ENCODE peak calls at places on chromosomes 11 and 22, in four cellular contexts. D, Z, J and X are unnamed samples.

GRCh38 chr11:60809691-60810090 is 24.6 kb downstream of the MS4A10 start:
- DNase-seq in D (no peak), Z (peak; percentile 56), J (peak; percentile 10), X (no peak)

GRCh38 chr11:86459682-86460460 is 85.2 kb downstream of the CCDC81 start:
- DNase-seq in J (peak; percentile 78), D (no peak), Z (peak; percentile 87), X (peak; percentile 82)

GRCh38 chr22:26712158-26712557 is 54.8 kb downstream of the MIAT start:
- DNase-seq in Z (no peak), J (no peak), D (no peak), X (no peak)

GRCh38 chr11:117226388-117227385 is 5.2 kb downstream of the PCSK7 start:
- DNase-seq in D (no peak), Z (no peak), J (peak; percentile 85), X (peak; percentile 61)

GRCh38 chr22:26324150-26324549 is 104.9 kb upstream of the ASPHD2 start:
- DNase-seq in D (no peak), J (no peak), Z (no peak), X (no peak)

GRCh38 chr22:39388261-39389011 is 11.1 kb upstream of the TAB1 start:
- DNase-seq in D (peak; percentile 65), J (peak; percentile 77), Z (peak; percentile 97), X (peak; percentile 46)

GRCh38 chr11:105100206-105100605 is 39.4 kb downstream of the CARD18 start:
- DNase-seq in D (no peak), J (no peak), Z (no peak), X (peak; percentile 81)

GRCh38 chr11:46353706-46354105 is 6.4 kb downstream of the DGKZ start:
- DNase-seq in Z (peak; percentile 95), D (no peak), J (no peak), X (peak; percentile 38)

GRCh38 chr11:107263865-107264563 is 193.6 kb downstream of the CWF19L2 start:
- DNase-seq in J (no peak), Z (no peak), D (no peak), X (no peak)

GRCh38 chr11:62399868-62400245 is 19.0 kb upstream of the SCGB1A1 start:
- DNase-seq in D (no peak), Z (peak; percentile 31), J (no peak), X (no peak)

GRCh38 chr22:39519681-39520053 is 695 bp upstream of the ATF4 start:
- DNase-seq in D (no peak), Z (no peak), J (peak; percentile 77), X (no peak)

GRCh38 chr11:8719260-8720190 is 36.9 kb downstream of the RPL27A start:
- DNase-seq in D (no peak), J (peak; percentile 35), Z (no peak), X (peak; percentile 93)

GRCh38 chr11:28461338-28461737 is 353.1 kb downstream of the METTL15 start:
- DNase-seq in D (no peak), Z (no peak), J (no peak), X (no peak)

GRCh38 chr11:2219318-2220017 is 47.9 kb upstream of the TH start:
- DNase-seq in D (no peak), Z (peak; percentile 61), J (no peak), X (no peak)

GRCh38 chr11:64654958-64655541 is 64.0 kb downstream of the SLC22A12 start:
- DNase-seq in D (no peak), J (no peak), Z (peak; percentile 61), X (no peak)

GRCh38 chr11:69483696-69484426 is 2.4 kb downstream of the LINC01488 start:
- DNase-seq in J (no peak), D (no peak), Z (peak; percentile 69), X (no peak)

GRCh38 chr11:57842873-57843272 is 81.3 kb downstream of the CTNND1 start:
- DNase-seq in Z (no peak), D (no peak), J (no peak), X (no peak)

GRCh38 chr11:57549983-57550382 is 12.6 kb downstream of the SMTNL1 start:
- DNase-seq in Z (no peak), D (no peak), J (no peak), X (no peak)